ENCODE peak calls at places on chromosome 6, in nine cellular contexts. S, V, Q, T, I, Z, O, M and X are unnamed samples.

GRCh38 chr6:39189915-39190544 is 39.2 kb downstream of the KCNK5 start:
- DNase-seq in O (no peak), S (no peak), T (peak; percentile 74), I (no peak), M (peak; percentile 73), Q (peak; percentile 26), Z (peak; percentile 87), V (peak; percentile 3), X (peak; percentile 70)

GRCh38 chr6:130296854-130297253 is 69.0 kb upstream of the TMEM200A start:
- DNase-seq in Q (peak; percentile 23), Z (no peak), I (no peak), O (no peak), S (no peak), M (no peak), T (no peak), V (no peak), X (no peak)

GRCh38 chr6:106518748-106519147 is 110.5 kb downstream of the RTN4IP1 start:
- DNase-seq in I (no peak), Q (no peak), S (no peak), O (no peak), V (no peak), M (no peak), T (no peak), Z (no peak), X (no peak)

GRCh38 chr6:134880487-134881190 is 69.3 kb downstream of the ALDH8A1 start:
- DNase-seq in O (no peak), T (no peak), M (no peak), Z (no peak), Q (no peak), V (no peak), I (no peak), S (no peak), X (no peak)

GRCh38 chr6:148358196-148358785 is 15.7 kb downstream of the SASH1 start:
- DNase-seq in Z (no peak), I (no peak), O (peak; percentile 37), M (no peak), Q (no peak), T (no peak), V (peak; percentile 49), S (no peak), X (no peak)

GRCh38 chr6:75893058-75893775 is 144.2 kb downstream of the MYO6 start:
- DNase-seq in O (no peak), Z (no peak), V (peak; percentile 80), M (peak; percentile 83), Q (peak; percentile 36), T (peak; percentile 86), I (peak; percentile 25), S (no peak), X (no peak)

GRCh38 chr6:108453601-108454157 is 107.0 kb upstream of the FOXO3 start:
- DNase-seq in Z (no peak), V (peak; percentile 78), Q (no peak), I (no peak), O (peak; percentile 16), S (no peak), M (no peak), T (no peak), X (no peak)

GRCh38 chr6:13924949-13925881 is at the start of gene RNF182:
- DNase-seq in V (no peak), I (no peak), O (peak; percentile 27), Q (no peak), S (no peak), T (no peak), M (no peak), Z (no peak), X (no peak)

GRCh38 chr6:116512155-116512559 is 718 bp downstream of the CALHM5 start:
- DNase-seq in I (no peak), Q (no peak), O (no peak), M (no peak), Z (no peak), T (no peak), V (no peak), S (no peak), X (no peak)

GRCh38 chr6:163226836-163227485 is 187.6 kb upstream of the QKI start:
- DNase-seq in V (no peak), I (no peak), T (no peak), O (no peak), Z (no peak), M (no peak), S (no peak), Q (peak; percentile 26), X (no peak)

GRCh38 chr6:143634486-143634885 is 43.3 kb upstream of the PHACTR2 start:
- DNase-seq in Q (peak; percentile 43), M (no peak), T (no peak), S (no peak), I (no peak), O (no peak), Z (no peak), V (peak; percentile 4), X (no peak)

GRCh38 chr6:121695346-121695745 is 259.9 kb downstream of the GJA1 start:
- DNase-seq in Q (no peak), Z (no peak), O (no peak), T (no peak), S (no peak), M (no peak), I (no peak), V (no peak), X (no peak)

GRCh38 chr6:123849406-123849805 is 45.7 kb downstream of the NKAIN2 start:
- DNase-seq in V (no peak), Q (no peak), O (no peak), I (no peak), T (no peak), Z (no peak), S (no peak), M (no peak), X (no peak)

GRCh38 chr6:93424303-93425064 is 5.1 kb upstream of the EPHA7 start:
- DNase-seq in O (no peak), S (no peak), Z (no peak), V (no peak), Q (no peak), I (no peak), M (peak; percentile 44), T (peak; percentile 39), X (no peak)

GRCh38 chr6:40328376-40328987 is 258.7 kb downstream of the LRFN2 start:
- DNase-seq in V (no peak), I (no peak), O (no peak), M (peak; percentile 60), T (peak; percentile 75), Z (peak; percentile 89), Q (peak; percentile 52), S (no peak), X (peak; percentile 52)

DNA sequence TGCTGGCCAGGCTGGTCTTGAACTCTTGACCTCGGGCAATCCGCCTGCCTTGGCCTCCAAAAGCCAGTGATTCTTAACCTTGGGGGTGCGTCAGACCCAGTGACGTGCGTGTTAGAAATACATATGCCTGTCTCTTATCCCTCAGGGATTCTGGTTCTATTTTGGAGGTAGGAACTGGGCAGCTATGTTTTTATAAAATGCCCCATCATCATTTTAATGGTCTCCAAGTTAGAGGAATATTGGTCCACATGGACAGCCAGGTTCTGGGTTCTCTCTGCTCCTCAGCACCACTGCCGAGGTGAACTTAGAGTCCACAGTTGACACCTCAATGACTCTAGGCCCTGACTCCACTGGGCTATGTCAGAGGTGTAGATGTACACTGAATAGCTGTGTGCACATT is 352.7 kb downstream of the SMOC2 start:
- DNase-seq in T (no peak), Z (no peak), O (no peak), V (no peak), M (no peak), I (no peak), Q (no peak), S (no peak), X (no peak)
- H3K9me3 ChIP-seq in T (no peaks in the 10 kb centered on the region), Z (no peaks in the 10 kb centered on the region), O (no peaks in the 10 kb centered on the region), V (peaks cover 49% of the 10 kb centered on the region), M (peaks cover 3% of the 10 kb centered on the region), I (peaks cover 3% of the 10 kb centered on the region), Q (peaks cover 24% of the 10 kb centered on the region), S (no peaks in the 10 kb centered on the region), X (no peaks in the 10 kb centered on the region)

GRCh38 chr6:36116480-36116879 is 13.8 kb upstream of the MAPK13 start:
- DNase-seq in I (no peak), V (no peak), T (no peak), S (no peak), M (no peak), O (no peak), Z (no peak), Q (no peak), X (no peak)
- H3K27ac ChIP-seq in I (no peak overlapping the region), V (no peak overlapping the region), T (no peak overlapping the region), S (no peak overlapping the region), M (no peak overlapping the region), O (no peak overlapping the region), Z (no peak overlapping the region), Q (no peak overlapping the region), X (no peak overlapping the region)

GRCh38 chr6:53336070-53336469 is 12.7 kb downstream of the ELOVL5 start:
- DNase-seq in Z (no peak), M (no peak), Q (no peak), V (no peak), I (no peak), T (no peak), O (no peak), S (no peak), X (peak; percentile 36)

GRCh38 chr6:53331678-53332077 is 17.1 kb downstream of the ELOVL5 start:
- DNase-seq in M (no peak), V (no peak), Q (no peak), I (no peak), T (no peak), Z (no peak), O (no peak), S (no peak), X (no peak)

GRCh38 chr6:53338304-53338703 is 10.4 kb downstream of the ELOVL5 start:
- DNase-seq in M (no peak), Z (no peak), I (no peak), Q (no peak), S (no peak), O (no peak), T (no peak), V (no peak), X (no peak)

GRCh38 chr6:53333439-53334408 is 15.0 kb downstream of the ELOVL5 start:
- DNase-seq in O (no peak), Z (no peak), I (no peak), S (no peak), V (no peak), M (no peak), T (no peak), Q (no peak), X (no peak)

DNA sequence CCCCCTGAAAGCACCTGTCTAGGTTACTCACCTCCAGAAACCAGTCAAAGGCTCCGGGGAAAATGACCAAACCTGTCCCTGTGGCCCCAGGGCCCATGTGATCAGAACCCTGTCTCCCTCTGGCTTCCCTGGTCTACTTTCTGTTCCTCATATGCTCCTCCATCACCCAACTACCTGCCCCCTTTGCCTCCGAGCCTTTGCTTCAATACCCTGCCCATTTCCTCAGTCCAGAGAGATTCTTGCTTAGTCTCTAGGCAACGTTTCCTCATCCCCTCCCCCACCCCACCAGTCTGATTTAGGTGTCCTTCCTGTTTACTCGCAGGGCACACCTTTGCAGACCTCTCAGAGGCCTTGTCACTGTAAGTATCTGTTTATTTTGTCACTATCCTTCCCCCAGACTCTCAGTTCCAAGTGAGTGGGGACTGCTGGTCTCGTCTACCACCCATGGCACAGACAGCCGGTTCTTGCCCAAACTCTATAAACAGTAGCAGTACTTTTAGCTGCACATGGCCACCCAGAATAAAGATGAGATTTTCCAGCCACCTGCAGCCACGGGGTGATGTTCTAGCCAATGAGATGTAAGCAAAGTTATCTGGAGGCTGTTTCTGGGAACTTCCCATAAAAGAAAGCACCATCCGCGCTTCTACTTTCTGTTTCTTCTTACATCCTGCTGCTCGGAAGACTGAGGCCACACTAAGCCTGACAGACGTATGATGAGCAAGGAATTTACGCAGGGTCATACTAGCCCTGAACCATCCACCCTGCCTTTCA is 13.3 kb downstream of the ELOVL5 start:
- DNase-seq in I (no peak), M (no peak), O (peak; percentile 13), T (no peak), Q (peak; percentile 14), S (peak; percentile 92), Z (no peak), V (no peak), X (peak; percentile 42)
- H3K4me1 ChIP-seq in I (peaks cover 88% of the 10 kb centered on the region), M (no peaks in the 10 kb centered on the region), O (peaks cover 42% of the 10 kb centered on the region), T (peaks cover 3% of the 10 kb centered on the region), Q (no peaks in the 10 kb centered on the region), S (peaks cover 96% of the 10 kb centered on the region), Z (peaks cover 19% of the 10 kb centered on the region), V (no peaks in the 10 kb centered on the region), X (peaks cover 36% of the 10 kb centered on the region)

GRCh38 chr6:164870175-164870574 is 439.2 kb downstream of the C6orf118 start:
- DNase-seq in V (no peak), T (no peak), S (no peak), Q (no peak), M (no peak), Z (no peak), I (no peak), O (no peak), X (no peak)
- H3K9me3 ChIP-seq in V (peaks cover 8% of the 10 kb centered on the region), T (no peaks in the 10 kb centered on the region), S (no peaks in the 10 kb centered on the region), Q (peaks cover 12% of the 10 kb centered on the region), M (no peaks in the 10 kb centered on the region), Z (no peaks in the 10 kb centered on the region), I (no peaks in the 10 kb centered on the region), O (peaks cover 10% of the 10 kb centered on the region), X (no peaks in the 10 kb centered on the region)